ENCODE peak calls at places on chromosomes 12 and 14, in five cellular contexts. L, D, I, P and X are unnamed samples.

GRCh38 chr14:72318648-72319047 is 386.4 kb downstream of the RGS6 start:
- DNase-seq in L (no peak), P (no peak), D (no peak), I (no peak), X (no peak)

GRCh38 chr14:28361486-28361885 is 405.1 kb upstream of the FOXG1 start:
- DNase-seq in P (no peak), D (no peak), L (no peak), I (no peak), X (no peak)

GRCh38 chr12:42097971-42098370 is 46.7 kb downstream of the GXYLT1 start:
- DNase-seq in I (no peak), L (no peak), D (no peak), P (no peak), X (peak)

GRCh38 chr14:69749956-69750355 is 17.0 kb upstream of the SRSF5 start:
- DNase-seq in I (no peak), P (no peak), L (no peak), D (no peak), X (peak)

GRCh38 chr12:89960011-89960507 is 251.4 kb upstream of the ATP2B1 start:
- DNase-seq in P (no peak), L (no peak), I (no peak), D (no peak), X (no peak)

GRCh38 chr12:109764776-109765492 is 51.3 kb downstream of the FAM222A start:
- DNase-seq in L (no peak), D (no peak), I (no peak), P (no peak), X (no peak)

GRCh38 chr12:93379432-93380308 is 1.9 kb downstream of the NUDT4 start:
- DNase-seq in D (no peak), P (no peak), I (no peak), L (no peak), X (peak)

GRCh38 chr12:68760806-68761441 is 14.9 kb downstream of the SLC35E3 start:
- DNase-seq in P (no peak), L (no peak), I (no peak), D (no peak), X (no peak)

GRCh38 chr12:113808095-113808951 is 157.8 kb downstream of the RBM19 start:
- DNase-seq in I (no peak), L (no peak), D (no peak), P (no peak), X (no peak)

GRCh38 chr14:94673071-94673470 is 60.9 kb downstream of the SERPINA3 start:
- DNase-seq in D (no peak), P (no peak), L (no peak), I (no peak), X (no peak)

GRCh38 chr14:25010471-25010870 is 39.5 kb downstream of the STXBP6 start:
- DNase-seq in D (no peak), I (no peak), L (no peak), P (no peak), X (no peak)

GRCh38 chr14:54489731-54490447 is 1.1 kb upstream of the GMFB start:
- DNase-seq in I (no peak), L (no peak), P (no peak), D (no peak), X (no peak)

GRCh38 chr12:67618303-67618702 is 30.2 kb upstream of the DYRK2 start:
- DNase-seq in P (no peak), I (no peak), L (no peak), D (no peak), X (no peak)

GRCh38 chr12:102910792-102911191 is 6.3 kb downstream of the PAH start:
- DNase-seq in I (no peak), L (no peak), D (no peak), P (no peak), X (no peak)

GRCh38 chr14:72864712-72865365 is 29.1 kb downstream of the DPF3 start:
- DNase-seq in L (no peak), I (no peak), P (no peak), D (no peak), X (no peak)

GRCh38 chr14:82710257-82710841 is 1176.7 kb upstream of the SEL1L start:
- DNase-seq in I (peak), P (peak), L (no peak), D (no peak), X (peak)

GRCh38 chr14:65419593-65420252 is 7.2 kb downstream of the FUT8 start:
- DNase-seq in L (no peak), D (no peak), I (no peak), P (no peak), X (no peak)

GRCh38 chr14:101078105-101078891 is 174.8 kb upstream of the RTL1 start:
- DNase-seq in P (no peak), L (no peak), D (no peak), I (no peak), X (no peak)

GRCh38 chr12:20601668-20602280 is 93.4 kb upstream of the SLCO1C1 start:
- DNase-seq in I (no peak), L (peak), P (no peak), D (no peak), X (peak)

GRCh38 chr12:54749191-54749818 is 101.1 kb upstream of the DCD start:
- DNase-seq in D (no peak), I (no peak), P (no peak), L (no peak), X (peak)